ENCODE peak calls at places on chromosomes 12 and 14, in five cellular contexts. A is HTR-8/SVneo, S is C1 segment of cervical spinal cord, K is lower lobe of right lung, H is tibial artery. V is an unnamed sample.

GRCh38 chr12:70467908-70468733 is 102.0 kb downstream of the KCNMB4 start:
- DNase-seq in A (no peak), S (no peak), K (peak; percentile 53), H (no peak), V (no peak)

GRCh38 chr12:109329003-109329402 is 18.7 kb upstream of the MYO1H start:
- DNase-seq in A (no peak), S (no peak), K (no peak), H (no peak), V (no peak)

GRCh38 chr12:92715625-92716024 is 12.8 kb downstream of the PLEKHG7 start:
- DNase-seq in A (no peak), S (no peak), K (no peak), H (no peak), V (no peak)

GRCh38 chr14:97432586-97432985 is 635.4 kb downstream of the VRK1 start:
- DNase-seq in A (no peak), S (no peak), K (no peak), H (no peak), V (no peak)

GRCh38 chr14:30551460-30551859 is 7.5 kb upstream of the G2E3 start:
- DNase-seq in A (no peak), S (no peak), K (no peak), H (no peak), V (no peak)

GRCh38 chr12:131471946-131472732 is 238.8 kb upstream of the SFSWAP start:
- DNase-seq in A (no peak), S (no peak), K (no peak), H (no peak), V (no peak)

GRCh38 chr14:80664576-80664975 is 277.0 kb downstream of the CEP128 start:
- DNase-seq in A (peak; percentile 19), S (no peak), K (no peak), H (no peak), V (no peak)

GRCh38 chr14:78946949-78947348 is 776.8 kb downstream of the NRXN3 start:
- DNase-seq in A (no peak), S (no peak), K (no peak), H (no peak), V (no peak)

GRCh38 chr12:59742831-59743230 is 147.0 kb downstream of the SLC16A7 start:
- DNase-seq in A (no peak), S (no peak), K (no peak), H (no peak), V (peak; percentile 25)

GRCh38 chr12:109781668-109782321 is 51.4 kb downstream of the TRPV4 start:
- DNase-seq in A (no peak), S (no peak), K (no peak), H (peak; percentile 53), V (no peak)

GRCh38 chr12:24898185-24898584 is 50.7 kb downstream of the BCAT1 start:
- DNase-seq in A (no peak), S (no peak), K (no peak), H (no peak), V (no peak)

GRCh38 chr12:82852529-82852928 is 165.8 kb downstream of the TMTC2 start:
- DNase-seq in A (no peak), S (no peak), K (no peak), H (no peak), V (no peak)

GRCh38 chr14:52862652-52863338 is 71.4 kb upstream of the GNPNAT1 start:
- DNase-seq in A (peak; percentile 65), S (no peak), K (no peak), H (no peak), V (peak; percentile 31)

GRCh38 chr14:85342858-85343607 is 186.9 kb upstream of the FLRT2 start:
- DNase-seq in A (no peak), S (no peak), K (no peak), H (no peak), V (no peak)

GRCh38 chr12:31524791-31525495 is 66.0 kb downstream of the DENND5B start:
- DNase-seq in A (no peak), S (no peak), K (no peak), H (no peak), V (no peak)

GRCh38 chr14:77613207-77613606 is 3.2 kb downstream of the SPTLC2 start:
- DNase-seq in A (no peak), S (no peak), K (no peak), H (no peak), V (no peak)

GRCh38 chr12:94618995-94619695 is 31.2 kb downstream of the TMCC3 start:
- DNase-seq in A (peak; percentile 68), S (no peak), K (no peak), H (no peak), V (peak; percentile 18)

GRCh38 chr12:115203661-115204060 is 519.7 kb upstream of the TBX3 start:
- DNase-seq in A (no peak), S (no peak), K (no peak), H (no peak), V (no peak)

GRCh38 chr12:2389079-2389790 is 336.4 kb downstream of the CACNA1C start:
- DNase-seq in A (no peak), S (no peak), K (no peak), H (peak; percentile 41), V (no peak)

GRCh38 chr12:96221391-96221790 is 27.2 kb downstream of the ELK3 start:
- DNase-seq in A (no peak), S (no peak), K (no peak), H (no peak), V (no peak)

GRCh38 chr14:59134307-59134706 is 54.2 kb upstream of the DAAM1 start:
- DNase-seq in A (no peak), S (no peak), K (no peak), H (no peak), V (no peak)